ENCODE peak calls at places on chromosomes 12 and 14, in six cellular contexts. One of them, this sample, is unnamed.
A peak's percentile ranks its signal among the peaks of the same experiment; 100 is the strongest.

GRCh38 chr14:104977008-104977680 is 1.0 kb downstream of the AHNAK2 start:
- DNase-seq in activated CD4-positive, alpha-beta T cell treated with anti-CD3 and anti-CD28 coated beads, Interleukin-2, amount 50 U/mL, for 24 hours: no peak
- DNase-seq in hippocampal formation: no peak
- DNase-seq in RWPE1: no peak
- DNase-seq in posterior vena cava: peak; percentile 76
- DNase-seq in SW 1271: no peak
- DNase-seq in this sample: no peak

GRCh38 chr12:1805441-1806081 is 14.8 kb upstream of the LRTM2 start:
- DNase-seq in activated CD4-positive, alpha-beta T cell treated with anti-CD3 and anti-CD28 coated beads, Interleukin-2, amount 50 U/mL, for 24 hours: no peak
- DNase-seq in hippocampal formation: no peak
- DNase-seq in RWPE1: no peak
- DNase-seq in posterior vena cava: peak; percentile 77
- DNase-seq in SW 1271: no peak
- DNase-seq in this sample: no peak

GRCh38 chr14:49769171-49769570 is 1.2 kb downstream of the KLHDC2 start:
- DNase-seq in activated CD4-positive, alpha-beta T cell treated with anti-CD3 and anti-CD28 coated beads, Interleukin-2, amount 50 U/mL, for 24 hours: no peak
- DNase-seq in hippocampal formation: no peak
- DNase-seq in RWPE1: peak; percentile 13
- DNase-seq in posterior vena cava: no peak
- DNase-seq in SW 1271: no peak
- DNase-seq in this sample: peak; percentile 27

GRCh38 chr12:51943346-51943745 is 8.2 kb upstream of the ACVR1B start:
- DNase-seq in activated CD4-positive, alpha-beta T cell treated with anti-CD3 and anti-CD28 coated beads, Interleukin-2, amount 50 U/mL, for 24 hours: no peak
- DNase-seq in hippocampal formation: no peak
- DNase-seq in RWPE1: no peak
- DNase-seq in posterior vena cava: no peak
- DNase-seq in SW 1271: no peak
- DNase-seq in this sample: no peak

GRCh38 chr12:121828826-121829225 is 25.0 kb downstream of the SETD1B start:
- DNase-seq in activated CD4-positive, alpha-beta T cell treated with anti-CD3 and anti-CD28 coated beads, Interleukin-2, amount 50 U/mL, for 24 hours: no peak
- DNase-seq in hippocampal formation: no peak
- DNase-seq in RWPE1: no peak
- DNase-seq in posterior vena cava: no peak
- DNase-seq in SW 1271: no peak
- DNase-seq in this sample: no peak

GRCh38 chr12:92473564-92473963 is 229.2 kb upstream of the PLEKHG7 start:
- DNase-seq in activated CD4-positive, alpha-beta T cell treated with anti-CD3 and anti-CD28 coated beads, Interleukin-2, amount 50 U/mL, for 24 hours: no peak
- DNase-seq in hippocampal formation: no peak
- DNase-seq in RWPE1: no peak
- DNase-seq in posterior vena cava: no peak
- DNase-seq in SW 1271: no peak
- DNase-seq in this sample: no peak

GRCh38 chr12:109523071-109523470 is 45.6 kb downstream of the UBE3B start:
- DNase-seq in activated CD4-positive, alpha-beta T cell treated with anti-CD3 and anti-CD28 coated beads, Interleukin-2, amount 50 U/mL, for 24 hours: no peak
- DNase-seq in hippocampal formation: peak; percentile 18
- DNase-seq in RWPE1: no peak
- DNase-seq in posterior vena cava: peak; percentile 62
- DNase-seq in SW 1271: no peak
- DNase-seq in this sample: no peak

GRCh38 chr14:76926521-76927251 is 100.5 kb downstream of the LRRC74A start:
- DNase-seq in activated CD4-positive, alpha-beta T cell treated with anti-CD3 and anti-CD28 coated beads, Interleukin-2, amount 50 U/mL, for 24 hours: peak; percentile 58
- DNase-seq in hippocampal formation: no peak
- DNase-seq in RWPE1: no peak
- DNase-seq in posterior vena cava: no peak
- DNase-seq in SW 1271: no peak
- DNase-seq in this sample: no peak

GRCh38 chr14:44463386-44464004 is 43.6 kb downstream of the FSCB start:
- DNase-seq in activated CD4-positive, alpha-beta T cell treated with anti-CD3 and anti-CD28 coated beads, Interleukin-2, amount 50 U/mL, for 24 hours: no peak
- DNase-seq in hippocampal formation: no peak
- DNase-seq in RWPE1: no peak
- DNase-seq in posterior vena cava: no peak
- DNase-seq in SW 1271: no peak
- DNase-seq in this sample: no peak

GRCh38 chr14:69612759-69613145 is 1.4 kb downstream of the SUSD6 start:
- DNase-seq in activated CD4-positive, alpha-beta T cell treated with anti-CD3 and anti-CD28 coated beads, Interleukin-2, amount 50 U/mL, for 24 hours: no peak
- DNase-seq in hippocampal formation: no peak
- DNase-seq in RWPE1: peak; percentile 28
- DNase-seq in posterior vena cava: no peak
- DNase-seq in SW 1271: no peak
- DNase-seq in this sample: no peak

GRCh38 chr12:25959069-25959961 is 833 bp downstream of the RASSF8 start:
- DNase-seq in activated CD4-positive, alpha-beta T cell treated with anti-CD3 and anti-CD28 coated beads, Interleukin-2, amount 50 U/mL, for 24 hours: no peak
- DNase-seq in hippocampal formation: peak; percentile 45
- DNase-seq in RWPE1: peak; percentile 45
- DNase-seq in posterior vena cava: peak; percentile 89
- DNase-seq in SW 1271: no peak
- DNase-seq in this sample: peak; percentile 84

GRCh38 chr12:6532051-6532926 is 2.0 kb upstream of the GAPDH start:
- DNase-seq in activated CD4-positive, alpha-beta T cell treated with anti-CD3 and anti-CD28 coated beads, Interleukin-2, amount 50 U/mL, for 24 hours: peak; percentile 86
- DNase-seq in hippocampal formation: peak; percentile 33
- DNase-seq in RWPE1: peak; percentile 76
- DNase-seq in posterior vena cava: peak; percentile 91
- DNase-seq in SW 1271: peak; percentile 98
- DNase-seq in this sample: peak; percentile 95

GRCh38 chr12:20125259-20125919 is 242.9 kb upstream of the PDE3A start:
- DNase-seq in activated CD4-positive, alpha-beta T cell treated with anti-CD3 and anti-CD28 coated beads, Interleukin-2, amount 50 U/mL, for 24 hours: no peak
- DNase-seq in hippocampal formation: no peak
- DNase-seq in RWPE1: no peak
- DNase-seq in posterior vena cava: no peak
- DNase-seq in SW 1271: no peak
- DNase-seq in this sample: no peak

GRCh38 chr12:2580821-2581220 is 213.9 kb upstream of the FKBP4 start:
- DNase-seq in activated CD4-positive, alpha-beta T cell treated with anti-CD3 and anti-CD28 coated beads, Interleukin-2, amount 50 U/mL, for 24 hours: no peak
- DNase-seq in hippocampal formation: no peak
- DNase-seq in RWPE1: no peak
- DNase-seq in posterior vena cava: no peak
- DNase-seq in SW 1271: no peak
- DNase-seq in this sample: no peak

GRCh38 chr14:78978896-78979295 is 808.7 kb downstream of the NRXN3 start:
- DNase-seq in activated CD4-positive, alpha-beta T cell treated with anti-CD3 and anti-CD28 coated beads, Interleukin-2, amount 50 U/mL, for 24 hours: no peak
- DNase-seq in hippocampal formation: no peak
- DNase-seq in RWPE1: no peak
- DNase-seq in posterior vena cava: no peak
- DNase-seq in SW 1271: no peak
- DNase-seq in this sample: no peak

GRCh38 chr14:31947076-31947475 is 130.0 kb upstream of the ARHGAP5 start:
- DNase-seq in activated CD4-positive, alpha-beta T cell treated with anti-CD3 and anti-CD28 coated beads, Interleukin-2, amount 50 U/mL, for 24 hours: no peak
- DNase-seq in hippocampal formation: no peak
- DNase-seq in RWPE1: peak; percentile 61
- DNase-seq in posterior vena cava: no peak
- DNase-seq in SW 1271: no peak
- DNase-seq in this sample: no peak

GRCh38 chr14:48333221-48333910 is 658.0 kb upstream of the MDGA2 start:
- DNase-seq in activated CD4-positive, alpha-beta T cell treated with anti-CD3 and anti-CD28 coated beads, Interleukin-2, amount 50 U/mL, for 24 hours: no peak
- DNase-seq in hippocampal formation: no peak
- DNase-seq in RWPE1: peak; percentile 7
- DNase-seq in posterior vena cava: no peak
- DNase-seq in SW 1271: no peak
- DNase-seq in this sample: no peak

GRCh38 chr12:86669010-86669409 is 412.8 kb upstream of the MGAT4C start:
- DNase-seq in activated CD4-positive, alpha-beta T cell treated with anti-CD3 and anti-CD28 coated beads, Interleukin-2, amount 50 U/mL, for 24 hours: no peak
- DNase-seq in hippocampal formation: no peak
- DNase-seq in RWPE1: peak; percentile 25
- DNase-seq in posterior vena cava: no peak
- DNase-seq in SW 1271: no peak
- DNase-seq in this sample: no peak

GRCh38 chr12:15886372-15887042 is 4.3 kb downstream of the STRAP start:
- DNase-seq in activated CD4-positive, alpha-beta T cell treated with anti-CD3 and anti-CD28 coated beads, Interleukin-2, amount 50 U/mL, for 24 hours: no peak
- DNase-seq in hippocampal formation: no peak
- DNase-seq in RWPE1: no peak
- DNase-seq in posterior vena cava: no peak
- DNase-seq in SW 1271: no peak
- DNase-seq in this sample: no peak

GRCh38 chr14:56004807-56005579 is 113.2 kb upstream of the PELI2 start:
- DNase-seq in activated CD4-positive, alpha-beta T cell treated with anti-CD3 and anti-CD28 coated beads, Interleukin-2, amount 50 U/mL, for 24 hours: peak; percentile 26
- DNase-seq in hippocampal formation: no peak
- DNase-seq in RWPE1: no peak
- DNase-seq in posterior vena cava: no peak
- DNase-seq in SW 1271: no peak
- DNase-seq in this sample: no peak

GRCh38 chr12:70106347-70106746 is 136.9 kb upstream of the CNOT2 start:
- DNase-seq in activated CD4-positive, alpha-beta T cell treated with anti-CD3 and anti-CD28 coated beads, Interleukin-2, amount 50 U/mL, for 24 hours: no peak
- DNase-seq in hippocampal formation: no peak
- DNase-seq in RWPE1: no peak
- DNase-seq in posterior vena cava: no peak
- DNase-seq in SW 1271: no peak
- DNase-seq in this sample: no peak

GRCh38 chr12:52260351-52261210 is 13.9 kb upstream of the KRT86 start:
- DNase-seq in activated CD4-positive, alpha-beta T cell treated with anti-CD3 and anti-CD28 coated beads, Interleukin-2, amount 50 U/mL, for 24 hours: no peak
- DNase-seq in hippocampal formation: no peak
- DNase-seq in RWPE1: no peak
- DNase-seq in posterior vena cava: peak; percentile 8
- DNase-seq in SW 1271: no peak
- DNase-seq in this sample: no peak

GRCh38 chr12:68180792-68181744 is 21.5 kb upstream of the IFNG start:
- DNase-seq in activated CD4-positive, alpha-beta T cell treated with anti-CD3 and anti-CD28 coated beads, Interleukin-2, amount 50 U/mL, for 24 hours: peak; percentile 38
- DNase-seq in hippocampal formation: no peak
- DNase-seq in RWPE1: no peak
- DNase-seq in posterior vena cava: no peak
- DNase-seq in SW 1271: no peak
- DNase-seq in this sample: no peak

GRCh38 chr12:42421844-42422779 is 96.1 kb downstream of the PPHLN1 start:
- DNase-seq in activated CD4-positive, alpha-beta T cell treated with anti-CD3 and anti-CD28 coated beads, Interleukin-2, amount 50 U/mL, for 24 hours: no peak
- DNase-seq in hippocampal formation: no peak
- DNase-seq in RWPE1: no peak
- DNase-seq in posterior vena cava: no peak
- DNase-seq in SW 1271: no peak
- DNase-seq in this sample: no peak

GRCh38 chr12:54522213-54522612 is 24.7 kb downstream of the NCKAP1L start:
- DNase-seq in activated CD4-positive, alpha-beta T cell treated with anti-CD3 and anti-CD28 coated beads, Interleukin-2, amount 50 U/mL, for 24 hours: no peak
- DNase-seq in hippocampal formation: no peak
- DNase-seq in RWPE1: peak; percentile 10
- DNase-seq in posterior vena cava: no peak
- DNase-seq in SW 1271: no peak
- DNase-seq in this sample: no peak

GRCh38 chr14:91402278-91403068 is 15.1 kb downstream of the CCDC88C start:
- DNase-seq in activated CD4-positive, alpha-beta T cell treated with anti-CD3 and anti-CD28 coated beads, Interleukin-2, amount 50 U/mL, for 24 hours: no peak
- DNase-seq in hippocampal formation: no peak
- DNase-seq in RWPE1: no peak
- DNase-seq in posterior vena cava: no peak
- DNase-seq in SW 1271: no peak
- DNase-seq in this sample: no peak

GRCh38 chr14:66496911-66497310 is 10.7 kb downstream of the CCDC196 start:
- DNase-seq in activated CD4-positive, alpha-beta T cell treated with anti-CD3 and anti-CD28 coated beads, Interleukin-2, amount 50 U/mL, for 24 hours: no peak
- DNase-seq in hippocampal formation: no peak
- DNase-seq in RWPE1: no peak
- DNase-seq in posterior vena cava: no peak
- DNase-seq in SW 1271: no peak
- DNase-seq in this sample: no peak

GRCh38 chr14:76514599-76514998 is 138.7 kb downstream of the ESRRB start:
- DNase-seq in activated CD4-positive, alpha-beta T cell treated with anti-CD3 and anti-CD28 coated beads, Interleukin-2, amount 50 U/mL, for 24 hours: no peak
- DNase-seq in hippocampal formation: no peak
- DNase-seq in RWPE1: no peak
- DNase-seq in posterior vena cava: peak; percentile 56
- DNase-seq in SW 1271: no peak
- DNase-seq in this sample: peak; percentile 5

GRCh38 chr14:77917802-77918201 is 117.9 kb downstream of the ADCK1 start:
- DNase-seq in activated CD4-positive, alpha-beta T cell treated with anti-CD3 and anti-CD28 coated beads, Interleukin-2, amount 50 U/mL, for 24 hours: no peak
- DNase-seq in hippocampal formation: no peak
- DNase-seq in RWPE1: no peak
- DNase-seq in posterior vena cava: no peak
- DNase-seq in SW 1271: no peak
- DNase-seq in this sample: no peak